ENCODE peak calls at places on chromosome 21, in ten cellular contexts. P is stimulated activated naive CD8-positive, alpha-beta T cell treated with anti-CD3 and anti-CD28 coated beads, Interleukin-15, amount 100 ng/mL, for 72 hours; Q is stimulated activated effector memory CD8-positive, alpha-beta T cell treated with anti-CD3 and anti-CD28 coated beads, Interleukin-12 subunit alpha, Interleukin-12 subunit beta, amount 100 ng/mL, for 72 hours; N is Right ventricle myocardium superior; H is GM23338; I is activated CD4-positive, alpha-beta T cell treated with anti-CD3 and anti-CD28 coated beads for 36 hours; X is right cardiac atrium; M is activated CD8-positive, alpha-beta T cell treated with anti-CD3 and anti-CD28 coated beads, Interleukin-2, amount 10 ng/mL, durations not matched to agents 7 days and 5 days; F is esophagus mucosa; Z is activated naive CD4-positive, alpha-beta T cell treated with anti-CD3 and anti-CD28 coated beads, Interleukin-2, amount 50 U/mL, for 72 hours. S is an unnamed sample.

GRCh38 chr21:43782741-43783700 is 6.4 kb upstream of the RRP1 start:
- ATAC-seq in P (peak), N (no peak), Z (peak), H (no peak), Q (no peak), M (no peak), I (peak), F (peak), X (no peak), S (peak)

GRCh38 chr21:41366522-41367151 is 4.8 kb downstream of the MX2 start:
- ATAC-seq in I (peak), Q (no peak), H (no peak), N (no peak), F (peak), X (no peak), Z (no peak), P (no peak), M (no peak), S (no peak)

GRCh38 chr21:36929622-36930021 is 36.8 kb downstream of the HLCS start:
- ATAC-seq in H (no peak), P (no peak), X (no peak), Z (no peak), I (no peak), N (no peak), M (no peak), F (no peak), Q (no peak), S (no peak)

GRCh38 chr21:34159617-34159883 is 86.2 kb downstream of the MRPS6 start:
- ATAC-seq in M (no peak), P (no peak), Q (no peak), X (no peak), N (no peak), I (no peak), H (no peak), F (no peak), Z (no peak), S (no peak)

GRCh38 chr21:36010801-36011200 is 49.5 kb downstream of the SETD4 start:
- ATAC-seq in Q (no peak), M (no peak), X (no peak), N (no peak), I (no peak), F (no peak), H (no peak), Z (no peak), P (no peak), S (no peak)

GRCh38 chr21:35520302-35520701 is 471.2 kb upstream of the RUNX1 start:
- ATAC-seq in I (no peak), F (no peak), N (no peak), Q (no peak), Z (no peak), H (no peak), P (no peak), M (no peak), X (no peak), S (no peak)

GRCh38 chr21:16241500-16241963 is 511.8 kb downstream of the USP25 start:
- ATAC-seq in X (no peak), Q (no peak), M (no peak), Z (no peak), N (no peak), H (peak), I (no peak), F (no peak), P (no peak), S (no peak)

GRCh38 chr21:42376338-42376982 is 10.1 kb upstream of the TFF1 start:
- ATAC-seq in Z (no peak), X (no peak), F (peak), Q (no peak), I (no peak), N (no peak), H (peak), P (no peak), M (no peak), S (no peak)

GRCh38 chr21:28099296-28099695 is 893.4 kb downstream of the LTN1 start:
- ATAC-seq in Q (no peak), I (no peak), F (no peak), X (peak), Z (no peak), H (no peak), N (peak), M (no peak), P (no peak), S (no peak)

GRCh38 chr21:26130249-26130896 is 40.2 kb downstream of the APP start:
- ATAC-seq in P (no peak), N (no peak), X (no peak), M (no peak), Z (no peak), Q (no peak), H (peak), F (peak), I (no peak), S (no peak)